ENCODE peak calls at places on chromosomes 2 and 18, in ten cellular contexts. C, V, I, W, M, Q, R, O, X and Z are unnamed samples.

GRCh38 chr2:240226672-240227537 is 86.4 kb upstream of the OTOS start:
- DNase-seq in O (no peak), W (no peak), Q (no peak), M (peak; percentile 4), C (no peak), V (no peak), X (peak; percentile 43), R (no peak), I (no peak), Z (no peak)

GRCh38 chr18:49013961-49014604 is 63.3 kb upstream of the SMAD7 start:
- DNase-seq in Q (no peak), C (no peak), M (no peak), W (peak; percentile 6), R (no peak), X (peak; percentile 54), I (no peak), V (peak; percentile 8), O (no peak), Z (no peak)

GRCh38 chr2:222362336-222362735 is 62.0 kb upstream of the SGPP2 start:
- DNase-seq in M (no peak), O (no peak), Q (no peak), X (no peak), W (no peak), I (no peak), V (no peak), R (peak; percentile 83), C (no peak), Z (no peak)

GRCh38 chr2:176124358-176125214 is 2.1 kb downstream of the HOXD9 start:
- DNase-seq in M (no peak), Q (no peak), V (no peak), O (no peak), W (no peak), C (no peak), X (peak; percentile 60), R (no peak), I (no peak), Z (no peak)

GRCh38 chr2:99857867-99858444 is 284.4 kb downstream of the AFF3 start:
- DNase-seq in C (no peak), X (no peak), W (no peak), M (no peak), R (no peak), I (no peak), V (no peak), Q (no peak), O (no peak), Z (no peak)

GRCh38 chr2:26691881-26692813 is at the start of gene KCNK3:
- DNase-seq in M (peak; percentile 83), W (no peak), C (peak; percentile 50), Q (no peak), V (peak; percentile 63), X (peak; percentile 89), I (peak; percentile 64), O (peak; percentile 49), R (peak; percentile 23), Z (no peak)

GRCh38 chr2:240983361-240983995 is 14.9 kb upstream of the SNED1 start:
- DNase-seq in X (peak; percentile 59), I (peak; percentile 53), O (peak; percentile 81), R (peak; percentile 49), C (peak; percentile 13), W (peak; percentile 12), M (peak; percentile 60), V (peak; percentile 20), Q (no peak), Z (no peak)

GRCh38 chr2:18159899-18160298 is 281.4 kb downstream of the KCNS3 start:
- DNase-seq in O (no peak), V (no peak), W (no peak), R (no peak), Q (no peak), X (no peak), I (no peak), C (no peak), M (no peak), Z (no peak)

GRCh38 chr18:31723998-31724711 is 36.5 kb downstream of the SLC25A52 start:
- DNase-seq in X (peak; percentile 65), C (no peak), O (peak; percentile 31), M (peak; percentile 51), Q (no peak), W (no peak), I (peak; percentile 44), V (peak; percentile 17), R (no peak), Z (no peak)

GRCh38 chr2:65877331-65877791 is 445.0 kb upstream of the SPRED2 start:
- DNase-seq in M (no peak), W (no peak), V (no peak), Q (no peak), R (no peak), X (no peak), O (no peak), C (no peak), I (no peak), Z (no peak)

GRCh38 chr2:100984892-100985307 is 17.2 kb upstream of the RPL31 start:
- DNase-seq in M (peak; percentile 87), I (peak; percentile 68), Q (no peak), V (peak; percentile 83), C (peak; percentile 57), R (peak; percentile 78), O (peak; percentile 66), W (peak; percentile 67), X (peak; percentile 86), Z (no peak)

GRCh38 chr2:82795446-82795845 is 1663.6 kb downstream of the SUCLG1 start:
- DNase-seq in R (peak; percentile 87), Q (no peak), V (no peak), I (no peak), O (no peak), M (no peak), X (no peak), W (no peak), C (no peak), Z (no peak)

GRCh38 chr2:214737188-214737587 is 72.3 kb downstream of the BARD1 start:
- DNase-seq in Q (peak; percentile 92), C (no peak), I (no peak), W (no peak), R (no peak), O (no peak), M (no peak), X (no peak), V (no peak), Z (no peak)
- TF ChIP-seq POLR2A in Q (no peak), C (no peak), I (no peak), W (no peak), R (no peak), O (no peak), M (no peak), X (no peak), V (no peak), Z (no peak)

GRCh38 chr2:84970266-84970955 is 550 bp upstream of the KCMF1 start:
- DNase-seq in W (peak; percentile 29), V (peak; percentile 55), O (peak; percentile 56), C (no peak), I (peak; percentile 51), Q (no peak), X (peak; percentile 83), M (peak; percentile 75), R (peak; percentile 69), Z (no peak)
- TF ChIP-seq POLR2A in W (peak; percentile 21), V (no peak), O (no peak), C (peak; percentile 53), I (peak; percentile 55), Q (peak; percentile 82), X (no peak), M (peak; percentile 62), R (peak; percentile 62), Z (no peak)

GRCh38 chr18:77114564-77115391 is 17.8 kb downstream of the MBP start:
- DNase-seq in O (no peak), W (peak; percentile 56), V (peak; percentile 83), M (peak; percentile 93), X (peak; percentile 91), Q (no peak), R (peak; percentile 82), I (peak; percentile 93), C (peak; percentile 84), Z (no peak)
- TF ChIP-seq POLR2A in O (no peak), W (no peak), V (no peak), M (no peak), X (no peak), Q (peak; percentile 8), R (no peak), I (no peak), C (no peak), Z (no peak)

GRCh38 chr2:224085246-224085645 is 46.2 kb upstream of the SERPINE2 start:
- DNase-seq in M (no peak), W (no peak), R (no peak), O (no peak), C (peak; percentile 51), Q (no peak), X (no peak), I (no peak), V (no peak), Z (no peak)
- TF ChIP-seq POLR2A in M (no peak), W (no peak), R (no peak), O (no peak), C (no peak), Q (no peak), X (no peak), I (no peak), V (no peak), Z (no peak)

GRCh38 chr18:3016584-3017292 is 3.8 kb upstream of the LPIN2 start:
- DNase-seq in O (no peak), V (no peak), W (no peak), Q (no peak), R (peak; percentile 47), I (no peak), C (no peak), M (no peak), X (no peak), Z (no peak)
- TF ChIP-seq POLR2A in O (no peak), V (no peak), W (no peak), Q (no peak), R (no peak), I (no peak), C (no peak), M (no peak), X (no peak), Z (no peak)

GRCh38 chr18:14924226-14924625 is 176.3 kb downstream of the ANKRD30B start:
- DNase-seq in W (no peak), C (no peak), V (no peak), Q (no peak), O (no peak), R (no peak), X (no peak), I (no peak), M (no peak), Z (no peak)
- TF ChIP-seq POLR2A in W (no peak), C (no peak), V (no peak), Q (no peak), O (no peak), R (no peak), X (no peak), I (no peak), M (no peak), Z (no peak)

GRCh38 chr2:168300460-168300859 is 53.1 kb upstream of the STK39 start:
- DNase-seq in M (no peak), C (no peak), O (no peak), I (no peak), V (no peak), R (no peak), X (no peak), Q (no peak), W (no peak), Z (no peak)
- TF ChIP-seq POLR2A in M (no peak), C (no peak), O (no peak), I (no peak), V (no peak), R (no peak), X (no peak), Q (no peak), W (no peak), Z (no peak)